ENCODE peak calls at places on chromosomes 6 and 20, in five cellular contexts. One of them, this sample, is unnamed.

GRCh38 chr6:13989424-13990144 is 64.8 kb downstream of the RNF182 start:
- DNase-seq in stimulated activated CD4-positive, alpha-beta T cell treated with anti-CD3 and anti-CD28 coated beads, Interleukin-2, amount 100 ng/mL, for 24 hours: no peak
- DNase-seq in activated naive CD8-positive, alpha-beta T cell treated with anti-CD3 and anti-CD28 coated beads, Interleukin-2, amount 50 U/mL, for 24 hours: no peak
- DNase-seq in fibroblast of the conjunctiva: no peak
- DNase-seq in fibroblast of mammary gland: peak
- DNase-seq in this sample: no peak

GRCh38 chr6:10268661-10269060 is 146.2 kb downstream of the TFAP2A start:
- DNase-seq in stimulated activated CD4-positive, alpha-beta T cell treated with anti-CD3 and anti-CD28 coated beads, Interleukin-2, amount 100 ng/mL, for 24 hours: no peak
- DNase-seq in fibroblast of the conjunctiva: no peak
- DNase-seq in activated naive CD8-positive, alpha-beta T cell treated with anti-CD3 and anti-CD28 coated beads, Interleukin-2, amount 50 U/mL, for 24 hours: no peak
- DNase-seq in fibroblast of mammary gland: no peak
- DNase-seq in this sample: no peak

GRCh38 chr6:40960784-40961430 is 78.1 kb downstream of the UNC5CL start:
- DNase-seq in fibroblast of the conjunctiva: no peak
- DNase-seq in fibroblast of mammary gland: peak
- DNase-seq in stimulated activated CD4-positive, alpha-beta T cell treated with anti-CD3 and anti-CD28 coated beads, Interleukin-2, amount 100 ng/mL, for 24 hours: no peak
- DNase-seq in activated naive CD8-positive, alpha-beta T cell treated with anti-CD3 and anti-CD28 coated beads, Interleukin-2, amount 50 U/mL, for 24 hours: no peak
- DNase-seq in this sample: no peak

GRCh38 chr20:62352402-62353288 is 14.5 kb downstream of the LAMA5 start:
- DNase-seq in fibroblast of the conjunctiva: no peak
- DNase-seq in activated naive CD8-positive, alpha-beta T cell treated with anti-CD3 and anti-CD28 coated beads, Interleukin-2, amount 50 U/mL, for 24 hours: no peak
- DNase-seq in fibroblast of mammary gland: peak
- DNase-seq in stimulated activated CD4-positive, alpha-beta T cell treated with anti-CD3 and anti-CD28 coated beads, Interleukin-2, amount 100 ng/mL, for 24 hours: no peak
- DNase-seq in this sample: no peak

GRCh38 chr6:67679566-67680296 is 955.4 kb upstream of the ADGRB3 start:
- DNase-seq in activated naive CD8-positive, alpha-beta T cell treated with anti-CD3 and anti-CD28 coated beads, Interleukin-2, amount 50 U/mL, for 24 hours: no peak
- DNase-seq in fibroblast of the conjunctiva: no peak
- DNase-seq in fibroblast of mammary gland: no peak
- DNase-seq in stimulated activated CD4-positive, alpha-beta T cell treated with anti-CD3 and anti-CD28 coated beads, Interleukin-2, amount 100 ng/mL, for 24 hours: no peak
- DNase-seq in this sample: no peak

GRCh38 chr6:105678516-105678915 is 275.6 kb upstream of the PREP start:
- DNase-seq in stimulated activated CD4-positive, alpha-beta T cell treated with anti-CD3 and anti-CD28 coated beads, Interleukin-2, amount 100 ng/mL, for 24 hours: no peak
- DNase-seq in fibroblast of the conjunctiva: no peak
- DNase-seq in fibroblast of mammary gland: no peak
- DNase-seq in activated naive CD8-positive, alpha-beta T cell treated with anti-CD3 and anti-CD28 coated beads, Interleukin-2, amount 50 U/mL, for 24 hours: no peak
- DNase-seq in this sample: no peak

GRCh38 chr6:12481292-12481691 is 191.1 kb downstream of the EDN1 start:
- DNase-seq in fibroblast of mammary gland: no peak
- DNase-seq in fibroblast of the conjunctiva: no peak
- DNase-seq in stimulated activated CD4-positive, alpha-beta T cell treated with anti-CD3 and anti-CD28 coated beads, Interleukin-2, amount 100 ng/mL, for 24 hours: no peak
- DNase-seq in activated naive CD8-positive, alpha-beta T cell treated with anti-CD3 and anti-CD28 coated beads, Interleukin-2, amount 50 U/mL, for 24 hours: no peak
- DNase-seq in this sample: no peak

GRCh38 chr20:47358052-47358671 is 1.7 kb upstream of the ZMYND8 start:
- DNase-seq in fibroblast of mammary gland: no peak
- DNase-seq in fibroblast of the conjunctiva: no peak
- DNase-seq in activated naive CD8-positive, alpha-beta T cell treated with anti-CD3 and anti-CD28 coated beads, Interleukin-2, amount 50 U/mL, for 24 hours: no peak
- DNase-seq in stimulated activated CD4-positive, alpha-beta T cell treated with anti-CD3 and anti-CD28 coated beads, Interleukin-2, amount 100 ng/mL, for 24 hours: no peak
- DNase-seq in this sample: no peak

GRCh38 chr20:58408603-58409246 is 19.7 kb downstream of the VAPB start:
- DNase-seq in fibroblast of mammary gland: peak
- DNase-seq in fibroblast of the conjunctiva: no peak
- DNase-seq in stimulated activated CD4-positive, alpha-beta T cell treated with anti-CD3 and anti-CD28 coated beads, Interleukin-2, amount 100 ng/mL, for 24 hours: no peak
- DNase-seq in activated naive CD8-positive, alpha-beta T cell treated with anti-CD3 and anti-CD28 coated beads, Interleukin-2, amount 50 U/mL, for 24 hours: no peak
- DNase-seq in this sample: no peak

GRCh38 chr6:2476376-2476775 is 231.0 kb upstream of the GMDS start:
- DNase-seq in activated naive CD8-positive, alpha-beta T cell treated with anti-CD3 and anti-CD28 coated beads, Interleukin-2, amount 50 U/mL, for 24 hours: no peak
- DNase-seq in fibroblast of the conjunctiva: no peak
- DNase-seq in fibroblast of mammary gland: peak
- DNase-seq in stimulated activated CD4-positive, alpha-beta T cell treated with anti-CD3 and anti-CD28 coated beads, Interleukin-2, amount 100 ng/mL, for 24 hours: no peak
- DNase-seq in this sample: no peak